ENCODE peak calls at places on chromosome 22, in four cellular contexts. J, B, A and U are unnamed samples.

GRCh38 chr22:47990486-47990885 is 1228.0 kb downstream of the TBC1D22A start:
- DNase-seq in J (no peak), B (no peak), A (no peak), U (no peak)

GRCh38 chr22:44567846-44568493 is 69.9 kb upstream of the RTL6 start:
- DNase-seq in J (peak; percentile 58), B (peak; percentile 43), A (peak; percentile 5), U (peak; percentile 25)

GRCh38 chr22:48754611-48755331 is 1072.9 kb downstream of the BRD1 start:
- DNase-seq in J (no peak), B (no peak), A (no peak), U (no peak)

GRCh38 chr22:30302810-30303138 is 13.5 kb upstream of the CASTOR1 start:
- DNase-seq in J (no peak), B (no peak), A (no peak), U (no peak)

GRCh38 chr22:37162221-37163095 is 12.7 kb upstream of the IL2RB start:
- DNase-seq in J (no peak), B (peak; percentile 29), A (no peak), U (peak; percentile 59)

GRCh38 chr22:25354456-25354855 is 135.0 kb downstream of the CRYBB2 start:
- DNase-seq in J (no peak), B (no peak), A (no peak), U (no peak)

GRCh38 chr22:29268511-29269229 is 602 bp downstream of the EWSR1 start:
- DNase-seq in J (peak; percentile 69), B (peak; percentile 72), A (no peak), U (peak; percentile 15)

GRCh38 chr22:45804986-45805325 is 133.3 kb downstream of the ATXN10 start:
- DNase-seq in J (peak; percentile 98), B (peak; percentile 98), A (no peak), U (peak; percentile 75)

GRCh38 chr22:45023431-45023830 is 13.6 kb upstream of the PHF21B start:
- DNase-seq in J (no peak), B (no peak), A (no peak), U (no peak)

GRCh38 chr22:37428649-37429586 is 1.6 kb upstream of the ELFN2 start:
- DNase-seq in J (peak; percentile 57), B (peak; percentile 76), A (peak; percentile 38), U (peak; percentile 35)

GRCh38 chr22:36731916-36732315 is 28.4 kb upstream of the CACNG2 start:
- DNase-seq in J (no peak), B (no peak), A (no peak), U (no peak)

GRCh38 chr22:41092847-41093371 is 517 bp downstream of the EP300 start:
- DNase-seq in J (peak; percentile 46), B (peak; percentile 58), A (peak; percentile 42), U (no peak)

GRCh38 chr22:19463491-19464469 is 15.2 kb downstream of the UFD1 start:
- DNase-seq in J (peak; percentile 64), B (peak; percentile 88), A (no peak), U (peak; percentile 80)